ENCODE peak calls at places on chromosomes 4 and X, in ten cellular contexts. I, T, V, S, O, M, X, F, A and L are unnamed samples.

GRCh38 chr4:73902038-73902637 is 32.9 kb downstream of the CXCL1 start:
- DNase-seq in M (no peak), V (no peak), S (no peak), F (no peak), I (no peak), X (no peak), A (peak; percentile 66), O (no peak), T (no peak), L (no peak)

GRCh38 chr4:52051213-52051614 is at the start of gene SPATA18:
- DNase-seq in M (peak; percentile 25), O (no peak), S (no peak), F (no peak), V (peak; percentile 41), I (no peak), X (peak; percentile 15), A (peak; percentile 39), T (no peak), L (no peak)

GRCh38 chr4:39259571-39260330 is 77.4 kb downstream of the WDR19 start:
- DNase-seq in T (no peak), V (no peak), I (peak; percentile 2), F (no peak), S (no peak), M (peak; percentile 60), O (no peak), A (no peak), X (peak; percentile 51), L (no peak)

GRCh38 chr4:121269001-121269400 is 104.9 kb upstream of the TNIP3 start:
- DNase-seq in M (no peak), S (no peak), T (no peak), X (no peak), I (no peak), A (no peak), F (no peak), V (no peak), O (no peak), L (no peak)

GRCh38 chr4:149322203-149322602 is 493.4 kb downstream of the IQCM start:
- DNase-seq in F (no peak), V (no peak), A (no peak), S (no peak), I (no peak), O (no peak), X (no peak), M (no peak), T (no peak), L (no peak)

GRCh38 chr4:101201421-101201820 is 145.9 kb downstream of the PPP3CA start:
- DNase-seq in T (no peak), M (no peak), A (peak; percentile 84), V (no peak), S (no peak), I (no peak), X (no peak), O (peak; percentile 6), F (no peak), L (no peak)

GRCh38 chrX:129728061-129728460 is 10.7 kb upstream of the XPNPEP2 start:
- DNase-seq in T (no peak), X (no peak), M (no peak), V (no peak), S (no peak), O (no peak), F (no peak), I (no peak), A (no peak), L (no peak)

GRCh38 chr4:74037076-74037475 is 1.4 kb downstream of the CXCL3 start:
- DNase-seq in F (peak; percentile 61), T (no peak), V (no peak), M (no peak), X (no peak), I (no peak), A (no peak), O (no peak), S (no peak), L (no peak)

GRCh38 chr4:859496-859895 is 33.6 kb upstream of the CPLX1 start:
- DNase-seq in X (no peak), V (no peak), I (no peak), T (no peak), M (no peak), A (no peak), O (no peak), S (no peak), F (no peak), L (no peak)

DNA sequence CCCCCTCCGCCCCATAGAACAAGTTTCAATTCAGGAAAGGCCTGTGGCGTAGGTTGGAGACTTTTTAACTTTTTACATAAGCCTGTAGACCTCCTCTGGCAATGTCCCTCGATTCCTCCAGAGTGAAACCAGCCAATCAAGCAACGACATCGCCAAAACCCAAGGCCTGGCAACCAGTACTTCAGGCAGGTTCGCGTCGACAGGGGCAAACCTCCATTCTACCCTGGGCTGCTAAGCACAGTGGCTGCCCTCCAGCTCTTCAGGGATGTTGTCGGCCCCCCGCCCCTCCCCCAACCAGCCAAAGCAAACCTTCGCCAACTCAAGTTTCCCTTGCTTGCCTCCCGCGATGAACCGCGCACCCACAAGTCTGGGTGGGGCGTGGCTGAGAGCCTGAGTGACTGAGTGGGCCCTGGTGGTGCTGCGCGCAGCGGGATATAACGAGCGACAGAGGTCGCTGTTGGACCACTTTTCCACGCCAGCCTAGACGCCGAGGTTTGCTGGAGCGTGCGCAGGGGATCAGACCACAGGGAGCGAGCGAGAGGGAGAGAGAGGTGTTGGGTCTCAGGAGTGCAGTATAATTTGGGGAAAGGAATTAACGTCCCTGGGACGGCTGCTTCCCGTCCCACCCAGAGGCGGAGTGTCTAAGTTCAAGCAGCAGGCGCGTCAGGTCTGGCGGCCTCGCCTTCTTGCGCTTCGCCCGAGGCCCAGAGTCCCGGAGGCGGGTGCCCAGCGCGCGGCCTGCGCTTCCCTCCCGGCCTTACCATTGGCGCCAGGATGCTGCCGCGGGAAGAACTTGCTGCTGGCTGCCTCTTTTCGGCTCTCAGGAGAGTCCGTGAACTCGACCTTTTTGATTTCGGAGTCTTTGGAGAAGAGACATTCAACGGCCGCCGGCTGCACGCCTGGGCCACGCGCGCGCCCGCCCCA is 9.0 kb upstream of the PITX2 start:
- DNase-seq in X (peak; percentile 85), A (peak; percentile 85), O (peak; percentile 71), T (no peak), F (no peak), S (no peak), M (peak; percentile 90), V (peak; percentile 70), I (peak; percentile 74), L (peak; percentile 78)
- TF ChIP-seq CTCF in X (peak; percentile 80), A (peak; percentile 77), O (peak; percentile 52), T (peak; percentile 86), F (peak; percentile 16), S (peak; percentile 43), M (peak; percentile 87), V (peak; percentile 58), I (peak; percentile 90), L (peak; percentile 80)

GRCh38 chr4:107213880-107214279 is 177.8 kb upstream of the DKK2 start:
- DNase-seq in S (no peak), F (no peak), X (no peak), A (no peak), V (no peak), O (no peak), I (no peak), T (no peak), M (no peak), L (no peak)

GRCh38 chr4:107213410-107213809 is 177.3 kb upstream of the DKK2 start:
- DNase-seq in A (no peak), T (no peak), M (no peak), V (no peak), O (no peak), I (no peak), F (no peak), S (no peak), X (no peak), L (peak; percentile 95)

GRCh38 chr4:107215222-107215621 is 179.1 kb upstream of the DKK2 start:
- DNase-seq in O (no peak), T (no peak), A (no peak), X (no peak), I (no peak), M (no peak), F (no peak), V (no peak), S (no peak), L (no peak)

GRCh38 chr4:107212565-107212964 is 176.5 kb upstream of the DKK2 start:
- DNase-seq in M (no peak), T (no peak), V (no peak), A (no peak), O (no peak), X (no peak), S (no peak), I (no peak), F (no peak), L (peak; percentile 80)

DNA sequence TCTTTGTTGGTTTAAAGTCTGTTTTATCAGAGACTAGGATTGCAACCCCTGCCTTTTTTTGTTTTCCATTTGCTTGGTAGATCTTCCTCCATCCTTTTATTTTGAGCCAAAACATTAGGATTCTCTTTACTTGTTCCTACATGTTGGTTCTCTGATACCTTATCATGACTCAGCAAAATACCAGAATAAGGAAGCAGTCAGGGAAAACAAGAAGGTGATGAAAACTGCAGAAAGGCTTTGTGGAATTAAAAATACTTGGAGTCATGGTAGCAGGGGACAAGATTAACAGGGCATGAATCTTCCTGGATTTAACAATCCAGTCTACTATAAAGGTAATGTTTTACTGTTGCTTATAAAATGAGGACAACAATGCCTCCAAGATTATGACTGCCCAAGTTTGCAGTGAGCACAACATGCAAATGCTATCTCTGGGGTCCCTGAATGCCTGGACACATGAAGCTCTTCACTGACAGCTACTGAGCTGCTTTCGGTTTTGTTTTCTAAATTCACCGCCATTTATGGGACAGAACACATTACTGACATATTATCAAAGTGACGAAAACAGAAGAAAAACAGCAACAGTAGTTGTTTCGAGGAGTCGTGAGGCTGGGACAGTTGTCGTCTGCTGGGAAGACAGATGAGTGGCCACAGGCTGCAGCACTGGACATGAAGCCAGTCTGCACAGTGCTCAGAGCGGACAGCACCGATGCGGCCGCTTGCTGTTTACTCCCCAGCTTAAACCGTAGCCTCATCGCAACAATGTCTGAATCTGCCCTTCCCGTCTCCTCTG is 174.5 kb upstream of the DKK2 start:
- DNase-seq in V (no peak), S (no peak), T (no peak), O (no peak), F (no peak), I (no peak), X (peak; percentile 42), M (peak; percentile 53), A (peak; percentile 78), L (no peak)
- H3K4me3 ChIP-seq in V (peak overlapping the region; percentile 16), S (peak overlapping the region; percentile 5), T (peak overlapping the region; percentile 53), O (no peak overlapping the region), F (no peak overlapping the region), I (no peak overlapping the region), X (peak overlapping the region; percentile 46), M (no peak overlapping the region), A (no peak overlapping the region), L (peak overlapping the region; percentile 28)

GRCh38 chrX:71183341-71183740 is 38.7 kb downstream of the NLGN3 start:
- DNase-seq in F (no peak), X (peak; percentile 24), M (peak; percentile 9), S (no peak), I (no peak), V (no peak), O (no peak), T (no peak), A (no peak), L (no peak)
- TF ChIP-seq CTCF in F (no peak), X (no peak), M (no peak), S (no peak), I (no peak), V (no peak), O (no peak), T (no peak), A (no peak), L (no peak)

DNA sequence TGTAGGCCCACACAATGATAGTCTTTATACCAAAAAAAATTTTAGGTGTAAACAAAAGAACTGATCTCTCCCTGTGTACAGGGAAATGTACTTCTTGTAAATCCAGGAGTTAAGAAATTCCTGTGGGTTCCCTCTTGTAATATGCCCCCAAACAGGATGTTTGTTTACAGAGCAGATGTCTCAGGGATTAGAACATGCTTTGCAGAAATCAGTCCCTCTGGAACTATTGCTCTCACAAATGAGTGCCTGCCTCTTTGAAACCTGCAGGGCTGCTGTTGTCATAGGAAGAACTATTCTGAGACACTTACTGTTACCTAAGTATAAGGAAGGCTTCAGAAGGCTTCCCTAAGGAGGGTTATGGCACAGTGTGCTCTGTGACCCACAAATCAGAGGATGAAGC is 35.6 kb downstream of the PAK3 start:
- DNase-seq in T (no peak), F (no peak), A (peak; percentile 8), M (no peak), O (no peak), I (no peak), S (no peak), X (no peak), V (no peak), L (no peak)
- H3K4me3 ChIP-seq in T (no peak overlapping the region), F (no peak overlapping the region), A (no peak overlapping the region), M (no peak overlapping the region), O (no peak overlapping the region), I (no peak overlapping the region), S (no peak overlapping the region), X (no peak overlapping the region), V (no peak overlapping the region), L (no peak overlapping the region)